ENCODE peak calls at places on chromosomes 7 and 10, in four cellular contexts. T, Q, R and H are unnamed samples.

GRCh38 chr7:11177793-11178192 is 204.1 kb downstream of the PHF14 start:
- DNase-seq in T (no peak), Q (no peak), R (no peak), H (no peak)

GRCh38 chr7:25361863-25362262 is 133.6 kb upstream of the NPVF start:
- DNase-seq in T (no peak), Q (no peak), R (no peak), H (no peak)

GRCh38 chr10:105797234-105797890 is 1156.3 kb downstream of the SORCS3 start:
- DNase-seq in T (peak; percentile 54), Q (no peak), R (no peak), H (no peak)

GRCh38 chr10:33095867-33096479 is 137.9 kb upstream of the ITGB1 start:
- DNase-seq in T (no peak), Q (no peak), R (no peak), H (no peak)

GRCh38 chr7:30173058-30173897 is 38.5 kb downstream of the MTURN start:
- DNase-seq in T (peak; percentile 71), Q (peak; percentile 65), R (no peak), H (peak; percentile 73)

GRCh38 chr7:116628971-116629586 is 42.9 kb upstream of the MET start:
- DNase-seq in T (no peak), Q (no peak), R (no peak), H (peak; percentile 43)

GRCh38 chr10:132198381-132199181 is 11.8 kb downstream of the DPYSL4 start:
- DNase-seq in T (no peak), Q (no peak), R (no peak), H (no peak)

GRCh38 chr7:158733220-158733519 is 28.6 kb upstream of the NCAPG2 start:
- DNase-seq in T (no peak), Q (no peak), R (no peak), H (no peak)

GRCh38 chr7:134480202-134480601 is 21.3 kb upstream of the AKR1B1 start:
- DNase-seq in T (no peak), Q (no peak), R (no peak), H (no peak)

GRCh38 chr10:33333260-33334169 is 952 bp downstream of the NRP1 start:
- DNase-seq in T (no peak), Q (no peak), R (no peak), H (no peak)

GRCh38 chr7:73449422-73449821 is 15.8 kb downstream of the FZD9 start:
- DNase-seq in T (no peak), Q (no peak), R (no peak), H (no peak)
- H3K36me3 ChIP-seq in T (peaks cover 5% of the 10 kb centered on the region), Q (peaks cover 41% of the 10 kb centered on the region), R (peaks cover 61% of the 10 kb centered on the region), H (peaks cover 68% of the 10 kb centered on the region)

GRCh38 chr10:71285986-71286385 is 33.1 kb upstream of the SLC29A3 start:
- DNase-seq in T (no peak), Q (no peak), R (no peak), H (no peak)
- H3K36me3 ChIP-seq in T (no peaks in the 10 kb centered on the region), Q (no peaks in the 10 kb centered on the region), R (no peaks in the 10 kb centered on the region), H (no peaks in the 10 kb centered on the region)

DNA sequence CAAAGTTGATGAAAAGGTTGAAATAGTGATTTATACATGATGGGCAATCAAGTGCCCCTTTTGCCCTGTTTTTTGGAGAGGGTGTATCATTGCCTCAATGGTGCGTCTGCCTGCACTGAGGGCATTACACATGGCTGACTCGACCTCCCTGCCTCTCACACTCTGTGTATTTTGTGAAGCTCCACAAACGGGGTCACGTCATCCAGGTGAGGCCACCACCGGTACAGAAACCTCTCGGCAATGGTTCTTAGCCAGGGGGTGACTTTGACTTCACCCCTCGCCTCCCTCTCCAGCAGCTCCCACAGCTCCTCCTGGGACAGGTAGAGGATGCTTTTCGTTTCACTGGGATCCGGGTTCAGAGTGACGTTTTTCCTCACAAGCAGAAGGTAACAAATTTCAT is 6.3 kb downstream of the IDI2 start:
- DNase-seq in T (no peak), Q (no peak), R (no peak), H (no peak)
- H3K36me3 ChIP-seq in T (peaks cover 5% of the 10 kb centered on the region), Q (peaks cover 23% of the 10 kb centered on the region), R (peaks cover 23% of the 10 kb centered on the region), H (peaks cover 41% of the 10 kb centered on the region)

GRCh38 chr7:19508821-19509220 is 200.0 kb downstream of the POLR1F start:
- DNase-seq in T (no peak), Q (no peak), R (no peak), H (no peak)
- H3K36me3 ChIP-seq in T (no peaks in the 10 kb centered on the region), Q (no peaks in the 10 kb centered on the region), R (no peaks in the 10 kb centered on the region), H (no peaks in the 10 kb centered on the region)

GRCh38 chr7:6648815-6649104 is 11.6 kb downstream of the ZNF316 start:
- DNase-seq in T (no peak), Q (no peak), R (no peak), H (no peak)
- H3K36me3 ChIP-seq in T (no peaks in the 10 kb centered on the region), Q (peaks cover 18% of the 10 kb centered on the region), R (peaks cover 22% of the 10 kb centered on the region), H (no peaks in the 10 kb centered on the region)

GRCh38 chr7:128747327-128748079 is 8.3 kb downstream of the CALU start:
- DNase-seq in T (no peak), Q (no peak), R (no peak), H (no peak)
- H3K36me3 ChIP-seq in T (peaks cover 25% of the 10 kb centered on the region), Q (peaks cover 13% of the 10 kb centered on the region), R (peaks cover 18% of the 10 kb centered on the region), H (no peaks in the 10 kb centered on the region)

GRCh38 chr10:13113544-13113943 is 13.6 kb downstream of the OPTN start:
- DNase-seq in T (no peak), Q (no peak), R (no peak), H (no peak)
- H3K36me3 ChIP-seq in T (no peaks in the 10 kb centered on the region), Q (peaks cover 34% of the 10 kb centered on the region), R (peaks cover 44% of the 10 kb centered on the region), H (peaks cover 9% of the 10 kb centered on the region)

DNA sequence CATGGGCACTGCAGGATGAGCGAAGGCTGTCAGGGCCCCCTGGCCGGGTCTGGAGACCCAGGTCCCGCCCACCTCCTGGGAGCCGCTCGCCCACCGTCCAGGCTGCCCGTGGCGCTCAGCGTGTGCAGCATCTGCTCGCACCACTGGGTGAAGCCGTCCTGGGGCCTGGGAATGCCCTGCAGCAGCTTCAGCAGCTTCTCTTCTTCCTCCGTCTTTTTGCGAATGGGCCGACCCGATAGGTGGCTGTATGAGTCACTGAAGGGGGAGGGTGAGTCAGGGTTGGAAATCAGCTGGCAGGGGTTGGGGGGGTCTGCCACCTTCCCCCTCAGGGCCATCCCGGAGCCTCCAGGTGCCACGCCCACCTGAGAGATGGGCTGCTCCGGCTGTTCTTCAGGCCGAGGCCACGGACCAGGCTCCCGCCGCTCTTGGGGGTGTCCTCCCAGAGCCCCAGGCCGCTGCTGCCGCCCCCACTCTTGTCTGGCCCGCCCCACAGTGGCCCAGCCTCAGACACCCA is 8.7 kb downstream of the GNB2 start:
- DNase-seq in T (no peak), Q (no peak), R (no peak), H (peak; percentile 21)
- H3K36me3 ChIP-seq in T (no peaks in the 10 kb centered on the region), Q (peaks cover 20% of the 10 kb centered on the region), R (peaks cover 34% of the 10 kb centered on the region), H (peaks cover 53% of the 10 kb centered on the region)